ENCODE peak calls at places on chromosomes 3 and 15, in five cellular contexts. One of them, this sample, is unnamed.

GRCh38 chr15:66785637-66786036 is 83.6 kb downstream of the SMAD6 start:
- DNase-seq in fibroblast of lung: peak
- DNase-seq in CD4-positive, alpha-beta T cell: no peak
- DNase-seq in RWPE1: no peak
- DNase-seq in dorsolateral prefrontal cortex: no peak
- DNase-seq in this sample: no peak

GRCh38 chr3:147298511-147298982 is 107.8 kb downstream of the ZIC4 start:
- DNase-seq in dorsolateral prefrontal cortex: no peak
- DNase-seq in CD4-positive, alpha-beta T cell: no peak
- DNase-seq in fibroblast of lung: peak
- DNase-seq in RWPE1: peak
- DNase-seq in this sample: no peak

GRCh38 chr15:80730931-80731330 is 35.8 kb downstream of the ABHD17C start:
- DNase-seq in CD4-positive, alpha-beta T cell: no peak
- DNase-seq in dorsolateral prefrontal cortex: peak
- DNase-seq in RWPE1: no peak
- DNase-seq in fibroblast of lung: no peak
- DNase-seq in this sample: no peak

GRCh38 chr15:56733131-56734012 is at the start of gene ZNF280D:
- DNase-seq in RWPE1: peak
- DNase-seq in fibroblast of lung: peak
- DNase-seq in CD4-positive, alpha-beta T cell: peak
- DNase-seq in dorsolateral prefrontal cortex: peak
- DNase-seq in this sample: peak

GRCh38 chr15:65069179-65069578 is 1.4 kb upstream of the RASL12 start:
- DNase-seq in CD4-positive, alpha-beta T cell: no peak
- DNase-seq in RWPE1: no peak
- DNase-seq in dorsolateral prefrontal cortex: no peak
- DNase-seq in fibroblast of lung: peak
- DNase-seq in this sample: no peak

GRCh38 chr15:58535894-58536293 is 104.1 kb downstream of the LIPC start:
- DNase-seq in fibroblast of lung: no peak
- DNase-seq in CD4-positive, alpha-beta T cell: no peak
- DNase-seq in dorsolateral prefrontal cortex: no peak
- DNase-seq in RWPE1: no peak
- DNase-seq in this sample: no peak

GRCh38 chr3:72444642-72445223 is 403.5 kb downstream of the SHQ1 start:
- DNase-seq in RWPE1: no peak
- DNase-seq in dorsolateral prefrontal cortex: no peak
- DNase-seq in CD4-positive, alpha-beta T cell: no peak
- DNase-seq in fibroblast of lung: peak
- DNase-seq in this sample: no peak

GRCh38 chr3:141840737-141841544 is 35.5 kb upstream of the ATP1B3 start:
- DNase-seq in RWPE1: peak
- DNase-seq in CD4-positive, alpha-beta T cell: no peak
- DNase-seq in dorsolateral prefrontal cortex: no peak
- DNase-seq in fibroblast of lung: no peak
- DNase-seq in this sample: no peak

GRCh38 chr3:161474139-161474538 is 22.5 kb upstream of the OTOL1 start:
- DNase-seq in RWPE1: no peak
- DNase-seq in CD4-positive, alpha-beta T cell: no peak
- DNase-seq in dorsolateral prefrontal cortex: no peak
- DNase-seq in fibroblast of lung: no peak
- DNase-seq in this sample: no peak

GRCh38 chr15:81358248-81358647 is 15.8 kb downstream of the TMC3 start:
- DNase-seq in CD4-positive, alpha-beta T cell: no peak
- DNase-seq in RWPE1: no peak
- DNase-seq in fibroblast of lung: no peak
- DNase-seq in dorsolateral prefrontal cortex: no peak
- DNase-seq in this sample: no peak

GRCh38 chr3:188342991-188343732 is 189.2 kb downstream of the LPP start:
- DNase-seq in dorsolateral prefrontal cortex: no peak
- DNase-seq in CD4-positive, alpha-beta T cell: no peak
- DNase-seq in fibroblast of lung: no peak
- DNase-seq in RWPE1: no peak
- DNase-seq in this sample: no peak

GRCh38 chr3:183518446-183519185 is 36.9 kb downstream of the KLHL6 start:
- DNase-seq in RWPE1: no peak
- DNase-seq in fibroblast of lung: no peak
- DNase-seq in dorsolateral prefrontal cortex: no peak
- DNase-seq in CD4-positive, alpha-beta T cell: no peak
- DNase-seq in this sample: no peak

GRCh38 chr3:197426161-197426566 is 127.8 kb upstream of the DLG1 start:
- DNase-seq in fibroblast of lung: no peak
- DNase-seq in RWPE1: no peak
- DNase-seq in CD4-positive, alpha-beta T cell: no peak
- DNase-seq in dorsolateral prefrontal cortex: no peak
- DNase-seq in this sample: no peak

GRCh38 chr15:61051570-61052031 is 177.5 kb downstream of the RORA start:
- DNase-seq in RWPE1: peak
- DNase-seq in fibroblast of lung: peak
- DNase-seq in dorsolateral prefrontal cortex: peak
- DNase-seq in CD4-positive, alpha-beta T cell: no peak
- DNase-seq in this sample: no peak

GRCh38 chr3:194029846-194030245 is 106.1 kb upstream of the HES1 start:
- DNase-seq in fibroblast of lung: no peak
- DNase-seq in RWPE1: no peak
- DNase-seq in CD4-positive, alpha-beta T cell: no peak
- DNase-seq in dorsolateral prefrontal cortex: no peak
- DNase-seq in this sample: no peak